ENCODE peak calls at places on chromosomes 6 and 20, in seven cellular contexts. C is PC-3, E is body of pancreas, V is sigmoid colon, H is psoas muscle, U is breast epithelium, T is lower lobe of right lung. I is an unnamed sample. For H3K4me1, the result is how much of the 10 kb centered on the place peaks cover.

GRCh38 chr20:63775096-63775978 is 35.8 kb downstream of the SLC2A4RG start:
- DNase-seq in T (no peak), V (no peak), E (peak), H (peak), U (no peak), C (no peak), I (no peak)

GRCh38 chr20:51510169-51510568 is 32.4 kb downstream of the NFATC2 start:
- DNase-seq in H (no peak), E (no peak), V (no peak), U (no peak), C (no peak), T (no peak), I (no peak)

GRCh38 chr6:77678048-77678447 is 25.2 kb downstream of the MEI4 start:
- DNase-seq in V (no peak), C (no peak), H (no peak), E (no peak), T (no peak), U (no peak), I (no peak)

GRCh38 chr6:16674666-16675392 is 86.4 kb downstream of the ATXN1 start:
- DNase-seq in E (no peak), H (no peak), U (no peak), T (no peak), V (no peak), C (peak), I (no peak)

GRCh38 chr6:90329397-90330077 is 32.9 kb upstream of the BACH2 start:
- DNase-seq in U (no peak), V (no peak), H (no peak), E (no peak), C (no peak), T (no peak), I (no peak)

GRCh38 chr20:3753098-3753497 is 14.5 kb downstream of the ADISSP start:
- DNase-seq in U (no peak), E (peak), C (peak), H (no peak), T (no peak), V (peak), I (no peak)

GRCh38 chr6:3379482-3380060 is 77.3 kb downstream of the SLC22A23 start:
- DNase-seq in T (no peak), C (peak), E (no peak), V (peak), H (no peak), U (no peak), I (no peak)

GRCh38 chr6:113734886-113735481 is 122.2 kb upstream of the MARCKS start:
- DNase-seq in C (no peak), E (no peak), U (no peak), T (no peak), H (no peak), V (no peak), I (no peak)

GRCh38 chr20:57298457-57298856 is 31.1 kb upstream of the SPO11 start:
- DNase-seq in E (no peak), V (no peak), T (no peak), U (no peak), H (no peak), C (no peak), I (no peak)

GRCh38 chr6:18039481-18039880 is 52.0 kb upstream of the KIF13A start:
- DNase-seq in T (no peak), C (no peak), U (no peak), E (no peak), H (no peak), V (no peak), I (no peak)

GRCh38 chr6:152268846-152269442 is 368.2 kb downstream of the SYNE1 start:
- DNase-seq in T (no peak), H (no peak), V (no peak), U (no peak), C (no peak), E (no peak), I (no peak)

GRCh38 chr6:151284431-151285060 is 44.8 kb downstream of the AKAP12 start:
- DNase-seq in C (no peak), E (no peak), V (peak), T (no peak), H (no peak), U (no peak), I (no peak)

GRCh38 chr20:58538752-58539151 is 23.6 kb upstream of the APCDD1L start:
- DNase-seq in V (peak), T (no peak), H (no peak), U (no peak), E (no peak), C (peak), I (no peak)
- TF ChIP-seq CTCF in V (no peak), T (no peak), H (no peak), U (no peak), E (no peak), C (no peak), I (no peak)

GRCh38 chr6:11209369-11209768 is 23.1 kb downstream of the NEDD9 start:
- DNase-seq in H (no peak), U (no peak), T (no peak), E (no peak), V (no peak), C (no peak), I (no peak)

GRCh38 chr6:11211235-11211634 is 21.2 kb downstream of the NEDD9 start:
- DNase-seq in U (no peak), T (no peak), E (no peak), C (no peak), V (no peak), H (no peak), I (no peak)

GRCh38 chr6:11208267-11208666 is 24.2 kb downstream of the NEDD9 start:
- DNase-seq in C (no peak), U (no peak), H (no peak), E (no peak), V (no peak), T (no peak), I (no peak)

GRCh38 chr6:11210386-11211138 is 21.9 kb downstream of the NEDD9 start:
- DNase-seq in H (no peak), T (no peak), V (no peak), C (no peak), E (no peak), U (peak), I (no peak)

DNA sequence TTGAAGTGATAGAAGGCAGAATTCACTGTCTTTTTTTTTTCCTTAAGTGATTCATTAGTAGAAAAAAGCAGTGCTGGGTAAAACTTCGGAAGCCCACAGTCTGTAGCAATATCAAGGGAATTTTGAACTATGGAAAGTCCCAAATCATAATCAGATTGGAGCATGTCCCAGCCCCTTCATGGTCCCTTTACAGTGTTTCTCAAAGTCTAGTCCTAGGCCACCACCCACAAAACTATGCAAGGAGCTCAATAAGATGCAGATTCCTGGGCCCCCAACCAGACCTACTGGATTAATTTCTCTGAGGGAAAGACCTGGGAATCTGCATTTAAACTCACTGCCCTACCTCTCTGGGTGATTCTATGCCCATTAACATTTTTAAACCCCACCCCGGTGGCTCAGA is 22.5 kb downstream of the NEDD9 start:
- DNase-seq in U (no peak), H (no peak), C (no peak), T (no peak), E (no peak), V (no peak), I (no peak)
- H3K4me1 ChIP-seq in U (under half), H (half or more), C (half or more), T (half or more), E (half or more), V (half or more), I (half or more)

GRCh38 chr6:144007455-144007778 is 642 bp downstream of the PLAGL1 start:
- DNase-seq in V (no peak), C (no peak), E (no peak), T (no peak), U (no peak), H (no peak), I (no peak)

GRCh38 chr6:144007779-144008500 is at the start of gene PLAGL1:
- DNase-seq in H (peak), T (peak), U (no peak), E (peak), C (peak), V (peak), I (peak)

GRCh38 chr6:144008501-144009245 is 614 bp upstream of the PLAGL1 start:
- DNase-seq in U (no peak), E (peak), V (no peak), T (peak), H (no peak), C (peak), I (no peak)

GRCh38 chr6:144012534-144012933 is 4.5 kb upstream of the PLAGL1 start:
- DNase-seq in C (peak), H (no peak), U (no peak), T (no peak), V (no peak), E (no peak), I (no peak)

DNA sequence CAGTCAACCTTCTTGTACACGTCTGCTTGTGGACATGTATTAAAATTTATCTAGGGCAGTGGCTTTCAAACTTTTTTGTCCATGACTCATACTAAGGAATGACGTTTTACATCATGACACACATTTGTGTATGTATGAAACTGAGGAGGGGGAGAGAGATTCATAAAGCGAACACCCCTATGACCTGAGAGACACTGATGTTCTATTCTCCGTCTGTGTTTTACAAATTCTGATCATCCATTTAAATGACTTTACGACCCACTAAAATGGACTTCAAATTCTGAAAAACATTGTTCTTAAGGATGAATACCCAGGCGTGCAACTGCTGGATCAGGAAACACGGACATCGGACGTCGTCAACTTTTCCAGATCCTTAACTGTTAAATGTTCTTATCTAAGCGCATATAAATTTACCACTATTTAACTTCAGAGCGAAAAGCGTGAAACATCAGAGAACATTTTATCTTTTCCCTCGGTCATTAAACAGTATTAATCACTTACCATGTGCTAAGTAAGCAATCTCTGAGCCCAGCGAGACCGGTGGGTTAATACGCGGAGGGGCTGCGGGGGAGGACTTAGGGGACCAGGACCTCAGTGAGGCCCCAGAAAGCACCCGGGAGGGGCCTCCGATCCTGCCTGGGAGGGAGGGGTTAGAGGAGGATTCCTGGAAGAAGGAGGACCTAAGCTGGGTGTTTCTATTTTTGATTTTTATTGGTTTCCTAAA is 1.2 kb downstream of the PLAGL1 start:
- DNase-seq in H (peak), C (peak), T (no peak), V (no peak), E (peak), U (no peak), I (no peak)
- H3K4me3 ChIP-seq in H (peak), C (peak), T (peak), V (peak), E (no peak), U (peak), I (peak)

DNA sequence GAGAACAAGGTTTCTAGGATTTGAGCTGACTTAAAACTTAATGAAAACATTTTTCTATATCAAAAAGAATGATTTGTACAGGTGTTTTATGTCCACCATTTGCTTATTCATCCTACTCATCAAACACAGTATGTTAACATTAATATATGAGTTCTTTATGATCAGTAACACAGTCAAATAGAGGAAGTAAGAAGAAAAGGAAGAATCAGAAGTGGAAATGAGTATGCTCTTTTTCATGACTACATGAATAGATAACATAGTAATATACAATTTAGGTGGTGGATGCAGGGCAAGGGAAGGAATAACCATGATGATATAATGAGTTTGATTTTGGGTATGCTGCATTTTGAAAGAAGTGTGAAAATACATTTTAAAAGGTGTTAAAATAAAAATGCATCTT is 16.5 kb downstream of the KPNA5 start:
- DNase-seq in T (no peak), V (no peak), C (no peak), U (no peak), E (no peak), H (no peak), I (no peak)
- TF ChIP-seq CTCF in T (no peak), V (no peak), C (no peak), U (no peak), E (no peak), H (no peak), I (no peak)

I was measured in heart left ventricle.